ENCODE peak calls at places on chromosomes 1 and 21, in four cellular contexts. E is GM12878, Q is HepG2, X is K562. V is an unnamed sample.

GRCh38 chr1:234212764-234213406 is 160.4 kb upstream of the COA6 start:
- DNase-seq in Q (peak; percentile 53), E (peak; percentile 28), X (peak; percentile 59), V (peak; percentile 77)

GRCh38 chr1:110069302-110070281 is 880 bp downstream of the ALX3 start:
- DNase-seq in Q (no peak), X (no peak), E (no peak), V (no peak)

GRCh38 chr1:181296180-181296579 is 187.1 kb upstream of the CACNA1E start:
- DNase-seq in X (no peak), Q (no peak), E (no peak), V (no peak)

GRCh38 chr1:4139646-4140045 is 239.6 kb upstream of the C1orf174 start:
- DNase-seq in X (no peak), E (no peak), Q (no peak), V (no peak)

GRCh38 chr1:46983825-46984586 is 39.5 kb upstream of the CYP4X1 start:
- DNase-seq in X (no peak), E (no peak), Q (no peak), V (no peak)

GRCh38 chr1:95216292-95216990 is 17.6 kb upstream of the RWDD3 start:
- DNase-seq in Q (no peak), E (no peak), X (no peak), V (no peak)

GRCh38 chr1:43454270-43455011 is 710 bp upstream of the HYI start:
- DNase-seq in Q (no peak), X (peak; percentile 66), E (peak; percentile 74), V (peak; percentile 81)

GRCh38 chr1:36165145-36165544 is 9.2 kb downstream of the MAP7D1 start:
- DNase-seq in E (no peak), X (no peak), Q (no peak), V (no peak)

GRCh38 chr1:10107985-10108663 is 75.4 kb downstream of the UBE4B start:
- DNase-seq in X (no peak), Q (no peak), E (no peak), V (no peak)

GRCh38 chr1:36322786-36323635 is 434 bp downstream of the EVA1B start:
- DNase-seq in E (no peak), X (peak; percentile 51), Q (no peak), V (peak; percentile 81)

GRCh38 chr1:92797961-92798360 is 13.1 kb upstream of the EVI5 start:
- DNase-seq in Q (no peak), E (no peak), X (no peak), V (no peak)

GRCh38 chr1:99004270-99005141 is at the start of gene PLPPR5:
- DNase-seq in Q (no peak), E (no peak), X (no peak), V (peak; percentile 86)

GRCh38 chr21:34072145-34073031 is 990 bp upstream of the MRPS6 start:
- DNase-seq in E (no peak), Q (no peak), X (no peak), V (no peak)

GRCh38 chr1:6955357-6956154 is 170.3 kb downstream of the CAMTA1 start:
- DNase-seq in E (no peak), Q (no peak), X (no peak), V (no peak)

GRCh38 chr1:210378721-210379120 is 50.0 kb downstream of the HHAT start:
- DNase-seq in Q (no peak), E (no peak), X (no peak), V (no peak)

GRCh38 chr1:37094302-37094701 is 60.0 kb upstream of the GRIK3 start:
- DNase-seq in E (peak; percentile 24), Q (no peak), X (no peak), V (no peak)

GRCh38 chr1:201251411-201251810 is 31.9 kb upstream of the PKP1 start:
- DNase-seq in Q (no peak), E (no peak), X (no peak), V (no peak)

GRCh38 chr1:201253906-201254624 is 29.2 kb upstream of the PKP1 start:
- DNase-seq in E (no peak), X (no peak), Q (no peak), V (peak; percentile 19)

GRCh38 chr1:201251851-201252430 is 31.4 kb upstream of the PKP1 start:
- DNase-seq in Q (no peak), E (no peak), X (no peak), V (no peak)

GRCh38 chr1:201254625-201255469 is 28.5 kb upstream of the PKP1 start:
- DNase-seq in X (peak; percentile 91), E (no peak), Q (peak; percentile 15), V (peak; percentile 97)

GRCh38 chr1:201252833-201253810 is 30.2 kb upstream of the PKP1 start:
- DNase-seq in E (no peak), X (no peak), Q (no peak), V (no peak)
- TF ChIP-seq ZBTB33 in E (no peak), X (no peak), Q (no peak), V (no peak)

DNA sequence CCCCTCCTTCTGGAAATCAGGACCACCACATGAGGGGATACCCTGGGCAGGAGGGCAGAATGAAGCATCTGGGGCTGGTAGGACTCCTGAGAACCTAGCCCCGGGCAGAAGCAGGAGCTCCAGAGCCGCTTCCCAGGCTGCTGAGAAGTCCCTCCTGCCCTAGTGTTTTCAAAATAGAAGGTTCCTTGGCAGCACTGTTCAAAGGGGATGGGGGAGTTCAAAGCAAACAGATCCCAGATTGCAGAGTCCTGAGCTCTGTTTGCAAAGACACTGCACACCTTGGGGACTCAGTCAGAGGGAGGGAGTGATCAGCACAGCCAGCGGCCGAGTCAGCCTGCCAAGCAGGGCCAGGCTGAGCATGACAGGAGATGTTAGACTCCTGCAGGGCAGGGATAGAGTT is 177.8 kb downstream of the PTPRU start:
- DNase-seq in E (no peak), X (no peak), Q (no peak), V (no peak)
- TF ChIP-seq GABPA in E (no peak), X (no peak), Q (no peak), V (no peak)

GRCh38 chr1:59128239-59128736 is 168.6 kb upstream of the FGGY start:
- DNase-seq in X (no peak), E (no peak), Q (no peak), V (no peak)
- TF ChIP-seq SIN3A in X (no peak), E (no peak), Q (no peak), V (no peak)

GRCh38 chr1:77282866-77283539 is 1.2 kb downstream of the AK5 start:
- DNase-seq in X (no peak), Q (no peak), E (no peak), V (peak; percentile 47)

GRCh38 chr1:77280962-77281361 is 857 bp upstream of the AK5 start:
- DNase-seq in X (no peak), E (no peak), Q (no peak), V (peak; percentile 9)

GRCh38 chr1:77283701-77284425 is 2.0 kb downstream of the AK5 start:
- DNase-seq in Q (no peak), E (no peak), X (no peak), V (no peak)

GRCh38 chr1:77281491-77282186 is at the start of gene AK5:
- DNase-seq in E (no peak), X (no peak), Q (no peak), V (peak; percentile 90)

DNA sequence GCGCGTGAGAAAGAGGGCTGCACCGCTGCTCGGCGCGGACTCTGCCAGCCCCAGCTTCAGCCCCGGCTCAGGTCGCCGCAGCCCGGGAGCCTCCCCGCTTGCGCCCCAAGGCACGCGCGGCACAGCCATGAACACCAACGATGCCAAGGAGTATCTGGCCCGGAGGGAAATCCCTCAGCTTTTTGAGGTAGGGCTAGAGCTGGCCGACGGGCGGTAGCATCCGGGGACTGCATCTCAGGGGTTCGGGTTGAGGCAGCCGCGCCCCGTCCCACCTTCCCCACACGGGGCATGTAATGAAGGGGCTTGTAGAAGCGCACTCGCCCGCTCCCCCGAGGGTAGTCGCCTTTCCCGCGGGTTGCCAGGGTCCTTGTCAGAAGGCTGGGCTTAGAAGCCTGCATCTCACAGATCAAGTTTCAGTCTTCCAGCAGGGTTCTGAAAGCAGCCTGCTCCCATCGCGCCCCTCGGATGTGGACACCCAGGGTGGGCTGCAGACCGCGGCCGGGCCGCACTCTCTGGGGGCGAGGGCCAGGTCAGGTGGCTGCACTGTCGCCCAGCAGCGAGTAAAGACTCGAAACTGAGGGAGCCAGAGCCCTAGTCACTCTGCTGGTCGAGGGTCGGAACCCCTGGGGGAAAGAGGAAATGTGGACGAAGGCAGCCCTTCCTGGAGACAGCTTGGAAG is 507 bp downstream of the AK5 start:
- DNase-seq in Q (no peak), E (no peak), X (no peak), V (no peak)
- TF ChIP-seq ZBTB33 in Q (no peak), E (no peak), X (no peak), V (no peak)